ENCODE peak calls at places on chromosomes 13 and 19, in eight cellular contexts. One of them, this sample, is unnamed.
A peak's percentile ranks its signal among the peaks of the same experiment; 100 is the strongest.

GRCh38 chr13:66348745-66349720 is 881.1 kb downstream of the PCDH9 start:
- DNase-seq in spleen: no peak
- DNase-seq in stomach: no peak
- DNase-seq in IMR-90: no peak
- DNase-seq in heart left ventricle: peak; percentile 30
- DNase-seq in breast epithelium: no peak
- DNase-seq in K562: no peak
- DNase-seq in endothelial cell of umbilical vein: peak; percentile 7
- DNase-seq in this sample: no peak

GRCh38 chr13:37386276-37386675 is 212.3 kb downstream of the POSTN start:
- DNase-seq in spleen: no peak
- DNase-seq in stomach: no peak
- DNase-seq in IMR-90: peak; percentile 56
- DNase-seq in heart left ventricle: no peak
- DNase-seq in breast epithelium: no peak
- DNase-seq in K562: no peak
- DNase-seq in endothelial cell of umbilical vein: no peak
- DNase-seq in this sample: no peak

GRCh38 chr19:18773682-18774081 is 17.4 kb downstream of the COMP start:
- DNase-seq in spleen: no peak
- DNase-seq in stomach: no peak
- DNase-seq in IMR-90: no peak
- DNase-seq in heart left ventricle: no peak
- DNase-seq in breast epithelium: no peak
- DNase-seq in K562: no peak
- DNase-seq in endothelial cell of umbilical vein: no peak
- DNase-seq in this sample: no peak

GRCh38 chr13:113404723-113405471 is 41.0 kb upstream of the GRTP1 start:
- DNase-seq in spleen: no peak
- DNase-seq in stomach: no peak
- DNase-seq in IMR-90: no peak
- DNase-seq in heart left ventricle: peak; percentile 32
- DNase-seq in breast epithelium: no peak
- DNase-seq in K562: no peak
- DNase-seq in endothelial cell of umbilical vein: no peak
- DNase-seq in this sample: no peak

GRCh38 chr13:49615844-49616687 is 12.2 kb upstream of the ARL11 start:
- DNase-seq in spleen: no peak
- DNase-seq in stomach: no peak
- DNase-seq in IMR-90: no peak
- DNase-seq in heart left ventricle: no peak
- DNase-seq in breast epithelium: no peak
- DNase-seq in K562: no peak
- DNase-seq in endothelial cell of umbilical vein: peak; percentile 89
- DNase-seq in this sample: no peak

GRCh38 chr13:105773887-105774538 is 761.4 kb downstream of the EFNB2 start:
- DNase-seq in spleen: no peak
- DNase-seq in stomach: no peak
- DNase-seq in IMR-90: peak; percentile 57
- DNase-seq in heart left ventricle: no peak
- DNase-seq in breast epithelium: no peak
- DNase-seq in K562: no peak
- DNase-seq in endothelial cell of umbilical vein: peak; percentile 21
- DNase-seq in this sample: no peak

GRCh38 chr19:38264486-38265212 is at the start of gene SPINT2:
- DNase-seq in spleen: peak; percentile 93
- DNase-seq in stomach: no peak
- DNase-seq in IMR-90: no peak
- DNase-seq in heart left ventricle: no peak
- DNase-seq in breast epithelium: peak; percentile 95
- DNase-seq in K562: no peak
- DNase-seq in endothelial cell of umbilical vein: no peak
- DNase-seq in this sample: peak; percentile 83

GRCh38 chr13:73417012-73417615 is 358.3 kb downstream of the KLF5 start:
- DNase-seq in spleen: no peak
- DNase-seq in stomach: no peak
- DNase-seq in IMR-90: no peak
- DNase-seq in heart left ventricle: no peak
- DNase-seq in breast epithelium: no peak
- DNase-seq in K562: peak; percentile 34
- DNase-seq in endothelial cell of umbilical vein: no peak
- DNase-seq in this sample: peak; percentile 7

GRCh38 chr19:4581381-4582111 is 22.1 kb upstream of the SEMA6B start:
- DNase-seq in spleen: no peak
- DNase-seq in stomach: no peak
- DNase-seq in IMR-90: no peak
- DNase-seq in heart left ventricle: no peak
- DNase-seq in breast epithelium: no peak
- DNase-seq in K562: peak; percentile 91
- DNase-seq in endothelial cell of umbilical vein: no peak
- DNase-seq in this sample: no peak

GRCh38 chr19:8334458-8335342 is 8.4 kb downstream of the KANK3 start:
- DNase-seq in spleen: peak; percentile 77
- DNase-seq in stomach: peak; percentile 72
- DNase-seq in IMR-90: peak; percentile 74
- DNase-seq in heart left ventricle: peak; percentile 53
- DNase-seq in breast epithelium: no peak
- DNase-seq in K562: no peak
- DNase-seq in endothelial cell of umbilical vein: peak; percentile 60
- DNase-seq in this sample: peak; percentile 69

DNA sequence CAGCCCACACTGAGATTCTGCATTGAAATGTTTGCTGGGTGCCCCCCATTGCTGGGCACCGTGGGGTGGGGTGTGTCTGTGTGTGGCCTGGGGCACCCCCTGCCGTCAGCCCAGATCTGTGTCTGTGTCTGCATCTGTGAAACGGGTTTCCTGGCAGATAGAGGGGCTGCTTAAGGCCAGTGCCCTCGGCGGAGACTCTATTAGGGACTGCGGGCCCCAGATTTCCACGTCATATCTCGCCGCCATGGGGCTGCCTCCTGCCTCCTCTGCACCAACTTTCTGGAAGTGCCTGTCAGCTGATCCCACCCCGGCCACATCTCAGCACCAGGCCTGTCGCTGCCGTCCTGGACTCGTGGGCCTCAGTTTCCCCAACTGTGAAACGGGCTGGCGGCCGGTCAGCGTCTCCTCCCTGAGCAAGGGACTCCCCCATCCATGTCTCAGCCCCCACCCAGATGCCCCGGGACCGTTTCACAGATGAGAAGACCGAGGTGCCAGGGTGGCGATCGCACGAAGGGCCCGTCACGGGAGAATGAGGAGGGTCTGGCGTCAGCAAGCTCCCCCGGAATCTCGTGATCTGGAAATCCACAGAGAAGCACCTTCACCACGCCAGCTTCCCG is 21.4 kb downstream of the ARID3A start:
- DNase-seq in spleen: no peak
- DNase-seq in stomach: no peak
- DNase-seq in IMR-90: no peak
- DNase-seq in heart left ventricle: no peak
- DNase-seq in breast epithelium: no peak
- DNase-seq in K562: no peak
- DNase-seq in endothelial cell of umbilical vein: no peak
- DNase-seq in this sample: no peak
- TF ChIP-seq POLR2A in spleen: no peak
- TF ChIP-seq POLR2A in stomach: no peak
- TF ChIP-seq POLR2A in IMR-90: no peak
- TF ChIP-seq POLR2A in heart left ventricle: no peak
- TF ChIP-seq POLR2A in breast epithelium: no peak
- TF ChIP-seq POLR2A in K562: no peak
- TF ChIP-seq POLR2A in endothelial cell of umbilical vein: no peak
- TF ChIP-seq POLR2A in this sample: no peak

GRCh38 chr19:28509079-28509895 is 703.7 kb downstream of the UQCRFS1 start:
- DNase-seq in spleen: no peak
- DNase-seq in stomach: no peak
- DNase-seq in IMR-90: no peak
- DNase-seq in heart left ventricle: no peak
- DNase-seq in breast epithelium: no peak
- DNase-seq in K562: no peak
- DNase-seq in endothelial cell of umbilical vein: no peak
- DNase-seq in this sample: no peak
- TF ChIP-seq POLR2A in spleen: no peak
- TF ChIP-seq POLR2A in stomach: no peak
- TF ChIP-seq POLR2A in IMR-90: no peak
- TF ChIP-seq POLR2A in heart left ventricle: no peak
- TF ChIP-seq POLR2A in breast epithelium: no peak
- TF ChIP-seq POLR2A in K562: no peak
- TF ChIP-seq POLR2A in endothelial cell of umbilical vein: no peak
- TF ChIP-seq POLR2A in this sample: no peak

DNA sequence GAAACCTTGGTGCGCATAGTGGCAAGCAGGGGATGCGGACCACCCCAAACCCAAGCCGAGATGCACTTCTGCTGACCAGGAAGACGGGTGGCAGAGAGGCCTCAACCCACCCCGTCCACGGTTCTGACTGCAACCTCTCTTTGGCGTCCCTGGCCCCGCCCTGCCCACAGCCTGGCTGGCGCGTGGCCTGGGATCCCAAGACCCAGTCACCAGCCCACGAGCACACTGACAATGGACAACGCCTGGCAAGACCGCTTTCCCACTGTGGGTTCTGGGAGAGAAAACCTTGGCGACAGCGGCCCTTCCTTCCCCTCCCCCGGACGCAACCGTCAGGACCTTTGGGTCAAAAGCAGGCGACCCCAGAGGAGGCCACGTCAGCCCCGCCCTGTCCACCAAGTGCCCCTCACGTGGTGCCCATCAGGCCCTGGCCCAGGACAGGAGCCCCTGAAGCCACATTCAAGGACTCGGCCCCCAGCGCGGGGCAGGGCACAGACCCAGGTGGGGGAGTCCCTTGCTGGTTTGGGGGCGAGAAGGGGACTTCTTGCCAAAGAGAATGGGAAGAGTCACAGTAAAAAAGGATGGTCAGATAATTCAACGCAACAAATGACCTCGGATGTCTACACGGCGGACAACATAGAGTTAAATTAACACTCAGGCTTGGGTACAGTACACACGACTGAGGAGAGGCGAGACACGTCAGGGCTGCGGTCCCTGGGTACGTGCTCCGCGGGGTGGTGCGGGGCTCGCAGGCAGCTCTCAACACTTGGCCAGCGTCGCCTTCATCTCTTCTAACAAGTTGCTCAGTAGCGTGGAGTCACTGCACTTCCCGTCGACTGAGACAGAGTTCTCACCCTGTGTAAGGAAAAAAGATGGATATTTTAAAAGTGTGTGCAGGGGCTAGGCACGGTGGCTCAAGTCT is 5.0 kb downstream of the IZUMO4 start:
- DNase-seq in spleen: no peak
- DNase-seq in stomach: no peak
- DNase-seq in IMR-90: no peak
- DNase-seq in heart left ventricle: no peak
- DNase-seq in breast epithelium: no peak
- DNase-seq in K562: no peak
- DNase-seq in endothelial cell of umbilical vein: no peak
- DNase-seq in this sample: no peak
- TF ChIP-seq POLR2A in spleen: no peak
- TF ChIP-seq POLR2A in stomach: no peak
- TF ChIP-seq POLR2A in IMR-90: no peak
- TF ChIP-seq POLR2A in heart left ventricle: no peak
- TF ChIP-seq POLR2A in breast epithelium: no peak
- TF ChIP-seq POLR2A in K562: no peak
- TF ChIP-seq POLR2A in endothelial cell of umbilical vein: no peak
- TF ChIP-seq POLR2A in this sample: no peak

GRCh38 chr13:89763011-89763410 is 1584.5 kb upstream of the MIR17HG start:
- DNase-seq in spleen: no peak
- DNase-seq in stomach: no peak
- DNase-seq in IMR-90: no peak
- DNase-seq in heart left ventricle: no peak
- DNase-seq in breast epithelium: no peak
- DNase-seq in K562: no peak
- DNase-seq in endothelial cell of umbilical vein: peak; percentile 44
- DNase-seq in this sample: no peak
- TF ChIP-seq POLR2A in spleen: no peak
- TF ChIP-seq POLR2A in stomach: no peak
- TF ChIP-seq POLR2A in IMR-90: no peak
- TF ChIP-seq POLR2A in heart left ventricle: no peak
- TF ChIP-seq POLR2A in breast epithelium: no peak
- TF ChIP-seq POLR2A in K562: no peak
- TF ChIP-seq POLR2A in endothelial cell of umbilical vein: no peak
- TF ChIP-seq POLR2A in this sample: no peak

DNA sequence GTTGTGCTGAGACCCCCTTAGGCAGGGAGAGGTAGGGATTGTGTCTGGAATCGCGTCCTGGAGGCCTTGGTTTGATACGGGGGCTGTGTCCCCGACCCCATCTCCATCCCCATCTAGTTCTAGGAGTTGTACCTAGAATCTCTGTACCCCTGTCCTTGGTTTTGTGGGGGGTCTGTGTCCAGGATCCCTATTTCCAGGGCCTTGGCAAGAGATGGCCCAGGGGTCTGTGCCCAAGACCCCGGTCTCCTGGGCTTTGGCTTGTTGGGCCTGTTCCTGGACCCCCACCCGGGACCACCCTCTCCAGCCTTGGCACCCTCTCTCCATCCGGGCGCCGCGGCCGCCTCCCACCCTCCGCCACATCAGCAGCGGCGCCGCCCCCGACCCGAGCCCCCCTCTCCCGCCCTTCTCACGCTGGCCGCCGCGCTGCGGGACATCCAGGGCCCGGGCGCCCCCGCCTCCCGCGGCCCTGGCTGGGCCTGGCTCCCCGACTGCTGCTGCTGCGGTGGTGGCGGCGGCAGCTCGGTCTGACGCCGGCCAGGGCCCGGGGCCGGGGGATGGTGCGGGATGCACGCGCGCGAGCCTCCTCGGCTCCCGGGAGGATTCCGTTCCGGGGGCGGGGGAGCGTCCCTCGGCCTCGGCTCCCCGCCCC is at the start of gene NUMBL:
- DNase-seq in spleen: no peak
- DNase-seq in stomach: no peak
- DNase-seq in IMR-90: no peak
- DNase-seq in heart left ventricle: no peak
- DNase-seq in breast epithelium: no peak
- DNase-seq in K562: no peak
- DNase-seq in endothelial cell of umbilical vein: no peak
- DNase-seq in this sample: no peak
- TF ChIP-seq POLR2A in spleen: no peak
- TF ChIP-seq POLR2A in stomach: no peak
- TF ChIP-seq POLR2A in IMR-90: peak; percentile 83
- TF ChIP-seq POLR2A in heart left ventricle: peak; percentile 69
- TF ChIP-seq POLR2A in breast epithelium: no peak
- TF ChIP-seq POLR2A in K562: no peak
- TF ChIP-seq POLR2A in endothelial cell of umbilical vein: peak; percentile 24
- TF ChIP-seq POLR2A in this sample: no peak

DNA sequence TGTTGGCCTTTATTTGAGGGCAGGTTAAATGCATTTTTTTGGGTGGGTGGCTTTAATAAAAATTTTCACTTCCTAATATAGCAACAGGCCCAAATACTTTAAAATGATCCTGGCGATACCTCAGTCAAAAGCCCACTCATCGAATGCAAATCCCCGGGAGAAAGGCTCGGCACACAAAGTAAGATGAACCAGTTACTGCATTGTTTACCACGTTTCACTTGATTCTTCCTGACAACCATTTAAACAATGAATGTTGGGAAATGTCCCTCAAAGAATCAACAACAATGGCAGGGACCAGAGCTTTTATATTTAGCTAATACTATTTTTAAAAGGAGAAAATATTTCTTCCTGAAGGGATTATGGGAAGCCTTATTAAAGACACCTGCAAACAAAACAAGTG is 187.7 kb downstream of the ABCC4 start:
- DNase-seq in spleen: no peak
- DNase-seq in stomach: no peak
- DNase-seq in IMR-90: no peak
- DNase-seq in heart left ventricle: no peak
- DNase-seq in breast epithelium: no peak
- DNase-seq in K562: no peak
- DNase-seq in endothelial cell of umbilical vein: no peak
- DNase-seq in this sample: no peak
- TF ChIP-seq POLR2A in spleen: no peak
- TF ChIP-seq POLR2A in stomach: no peak
- TF ChIP-seq POLR2A in IMR-90: no peak
- TF ChIP-seq POLR2A in heart left ventricle: no peak
- TF ChIP-seq POLR2A in breast epithelium: no peak
- TF ChIP-seq POLR2A in K562: no peak
- TF ChIP-seq POLR2A in endothelial cell of umbilical vein: no peak
- TF ChIP-seq POLR2A in this sample: no peak

This sample was measured in erythroblast.